ENCODE peak calls at places on chromosomes 3 and 15, in five cellular contexts. K, A, X, O and N are unnamed samples.

GRCh38 chr3:80770106-80771079 is 991.1 kb downstream of the GBE1 start:
- DNase-seq in O (peak), X (no peak), A (peak), K (no peak), N (no peak)

GRCh38 chr3:151367448-151367847 is 17.1 kb downstream of the P2RY12 start:
- DNase-seq in K (no peak), A (no peak), O (no peak), X (no peak), N (no peak)

GRCh38 chr15:31439328-31439727 is 112.7 kb downstream of the KLF13 start:
- DNase-seq in O (no peak), K (no peak), X (peak), A (no peak), N (peak)

GRCh38 chr3:12601072-12601471 is 44.2 kb downstream of the MKRN2 start:
- DNase-seq in K (no peak), O (no peak), A (peak), X (no peak), N (no peak)

GRCh38 chr15:45129651-45130129 is at the start of the genes DUOX1 and DUOXA1:
- DNase-seq in O (no peak), K (no peak), A (no peak), X (no peak), N (peak)

GRCh38 chr3:41598329-41598728 is 363.6 kb downstream of the ULK4 start:
- DNase-seq in X (no peak), K (no peak), A (no peak), O (no peak), N (no peak)

GRCh38 chr15:46660096-46660842 is 1025.4 kb downstream of the SQOR start:
- DNase-seq in K (no peak), X (no peak), O (no peak), A (no peak), N (no peak)

GRCh38 chr15:31280831-31281216 is 45.8 kb upstream of the KLF13 start:
- DNase-seq in K (no peak), A (no peak), O (no peak), X (no peak), N (no peak)

GRCh38 chr15:41940441-41940857 is 31.9 kb downstream of the EHD4 start:
- DNase-seq in O (peak), A (peak), X (no peak), K (no peak), N (no peak)

GRCh38 chr3:153165211-153165815 is 3.3 kb downstream of the RAP2B start:
- DNase-seq in A (peak), O (peak), K (no peak), X (no peak), N (no peak)

GRCh38 chr15:74036271-74037170 is 42.0 kb downstream of the PML start:
- DNase-seq in X (peak), A (peak), K (peak), O (peak), N (peak)

GRCh38 chr15:38127306-38127731 is 125.3 kb upstream of the SPRED1 start:
- DNase-seq in A (no peak), K (no peak), X (peak), O (peak), N (peak)

GRCh38 chr3:15319575-15319974 is 12.8 kb downstream of the SH3BP5 start:
- DNase-seq in A (peak), X (no peak), O (peak), K (no peak), N (peak)

GRCh38 chr15:77574521-77575202 is 58.0 kb downstream of the LINGO1 start:
- DNase-seq in A (no peak), K (no peak), X (no peak), O (no peak), N (no peak)

GRCh38 chr3:186251948-186252619 is 110.0 kb downstream of the DGKG start:
- DNase-seq in X (no peak), K (no peak), A (no peak), O (no peak), N (no peak)

GRCh38 chr3:12483364-12483763 is 916 bp upstream of the TSEN2 start:
- DNase-seq in O (peak), A (peak), X (no peak), K (no peak), N (peak)

GRCh38 chr3:182226995-182227394 is 515.3 kb downstream of the SOX2 start:
- DNase-seq in K (no peak), X (no peak), A (no peak), O (no peak), N (no peak)

GRCh38 chr3:171753025-171753472 is 57.2 kb downstream of the PLD1 start:
- DNase-seq in X (no peak), O (peak), K (no peak), A (peak), N (no peak)

GRCh38 chr3:53102601-53103147 is 27.6 kb downstream of the RFT1 start:
- DNase-seq in A (no peak), X (no peak), O (no peak), K (no peak), N (no peak)

GRCh38 chr3:34073961-34074360 is 275.5 kb downstream of the PDCD6IP start:
- DNase-seq in O (no peak), X (no peak), A (no peak), K (no peak), N (no peak)

GRCh38 chr15:48149858-48150257 is 28.2 kb downstream of the MYEF2 start:
- DNase-seq in X (no peak), O (peak), A (peak), K (peak), N (no peak)

GRCh38 chr3:5568451-5568850 is 380.9 kb downstream of the EDEM1 start:
- DNase-seq in X (peak), K (no peak), O (no peak), A (no peak), N (no peak)

GRCh38 chr3:5563537-5564277 is 376.2 kb downstream of the EDEM1 start:
- DNase-seq in O (no peak), A (no peak), K (no peak), X (no peak), N (no peak)

GRCh38 chr3:5564278-5564666 is 376.8 kb downstream of the EDEM1 start:
- DNase-seq in X (no peak), O (no peak), A (no peak), K (no peak), N (no peak)

GRCh38 chr3:5567113-5567512 is 379.6 kb downstream of the EDEM1 start:
- DNase-seq in A (no peak), K (no peak), X (no peak), O (no peak), N (no peak)

GRCh38 chr3:5565026-5565425 is 377.5 kb downstream of the EDEM1 start:
- DNase-seq in X (no peak), K (no peak), A (no peak), O (no peak), N (no peak)
- H3K4me3 ChIP-seq in X (no peak), K (no peak), A (no peak), O (no peak), N (no peak)

DNA sequence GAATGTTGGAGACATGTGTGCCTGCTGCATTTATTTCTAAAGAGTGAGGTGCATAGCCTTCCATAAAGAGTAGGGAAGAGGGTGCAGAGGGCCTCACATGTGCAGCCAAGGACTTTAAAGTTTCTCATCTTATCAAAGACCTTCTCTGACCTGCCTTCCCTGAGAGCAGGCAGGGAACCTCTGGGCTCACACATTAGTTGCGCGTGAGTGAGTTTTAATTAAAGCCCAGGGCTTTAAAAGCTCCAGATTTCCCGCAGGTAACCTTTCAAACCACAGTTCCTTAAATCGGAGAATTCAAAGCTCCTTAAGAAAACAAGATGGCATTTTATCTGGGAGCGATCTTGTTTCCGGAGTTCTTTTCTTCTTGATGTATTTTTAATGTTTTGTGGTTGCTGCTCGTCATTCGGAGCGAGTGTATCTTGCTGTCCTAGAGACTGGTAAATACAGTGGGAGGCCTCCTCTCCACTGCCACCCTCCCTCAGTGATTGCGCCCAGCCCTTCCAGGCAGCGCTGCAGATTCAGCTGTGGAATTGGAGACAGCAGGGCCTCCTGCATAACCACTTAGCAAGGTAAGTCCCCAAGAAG is 284.3 kb downstream of the CLSTN2 start:
- DNase-seq in K (no peak), O (no peak), X (no peak), A (no peak), N (no peak)
- TF ChIP-seq CTCF in K (no peak), O (no peak), X (no peak), A (no peak), N (no peak)

GRCh38 chr3:195847061-195847950 is 35.6 kb upstream of the MUC4 start:
- DNase-seq in X (peak), A (peak), O (peak), K (no peak), N (peak)
- H3K4me3 ChIP-seq in X (no peak), A (no peak), O (no peak), K (no peak), N (no peak)

GRCh38 chr3:31450345-31450744 is 82.4 kb upstream of the STT3B start:
- DNase-seq in O (no peak), K (no peak), X (no peak), A (no peak), N (no peak)

GRCh38 chr3:31448035-31448881 is 84.5 kb upstream of the STT3B start:
- DNase-seq in O (no peak), A (peak), K (no peak), X (peak), N (peak)

GRCh38 chr3:31446411-31446810 is 86.3 kb upstream of the STT3B start:
- DNase-seq in A (no peak), O (no peak), K (no peak), X (no peak), N (no peak)

GRCh38 chr3:31449318-31449717 is 83.4 kb upstream of the STT3B start:
- DNase-seq in O (no peak), X (no peak), K (no peak), A (no peak), N (no peak)

DNA sequence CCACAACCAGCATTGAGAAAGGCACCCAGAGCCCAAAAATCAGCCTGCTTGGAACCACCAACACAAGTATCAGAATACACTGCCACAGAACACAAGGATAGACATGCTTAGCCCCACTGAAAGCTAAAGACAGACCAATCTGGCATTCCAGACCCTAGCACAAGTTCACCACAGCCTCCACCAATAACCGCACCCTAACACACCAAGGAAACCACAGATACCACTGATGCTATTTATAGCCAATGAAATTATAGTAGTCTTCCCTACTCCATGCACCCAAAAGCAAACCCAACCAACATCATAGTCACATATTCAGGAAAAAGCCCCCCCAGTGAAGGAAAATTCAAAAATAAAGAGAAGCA is 83.9 kb upstream of the STT3B start:
- DNase-seq in O (no peak), K (no peak), X (no peak), A (no peak), N (no peak)
- TF ChIP-seq CTCF in O (no peak), K (no peak), X (no peak), A (no peak), N (no peak)

DNA sequence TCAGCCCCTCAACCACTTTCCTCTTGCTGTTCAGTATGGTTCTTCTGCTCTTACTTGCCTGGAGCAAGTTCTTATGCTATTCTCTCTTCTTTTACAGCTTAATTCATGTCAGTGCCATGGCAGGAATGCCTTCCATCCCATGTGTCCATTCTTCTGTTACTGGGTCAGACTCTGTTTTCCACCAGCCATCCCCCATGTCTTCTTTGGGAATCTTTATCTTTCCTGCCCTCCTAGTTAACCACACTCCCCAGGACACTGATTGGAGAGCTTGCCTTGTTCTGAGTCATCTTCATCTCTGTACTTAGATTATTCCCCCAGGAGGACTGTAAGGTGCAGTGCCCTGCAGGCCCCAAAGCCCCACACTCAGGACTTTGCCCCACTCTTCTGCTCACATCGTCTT is 3.5 kb downstream of the ABHD17C start:
- DNase-seq in O (peak), X (no peak), A (no peak), K (no peak), N (no peak)
- H3K4me3 ChIP-seq in O (no peak), X (no peak), A (peak), K (peak), N (no peak)

GRCh38 chr15:39599871-39600270 is 19.0 kb downstream of the THBS1 start:
- DNase-seq in A (peak), K (no peak), X (no peak), O (no peak), N (no peak)

GRCh38 chr15:39605146-39605545 is 24.3 kb downstream of the THBS1 start:
- DNase-seq in A (no peak), X (no peak), K (no peak), O (no peak), N (no peak)

GRCh38 chr15:39598186-39598850 is 17.4 kb downstream of the THBS1 start:
- DNase-seq in A (peak), X (no peak), K (no peak), O (no peak), N (no peak)

GRCh38 chr15:39598958-39599845 is 18.3 kb downstream of the THBS1 start:
- DNase-seq in A (peak), O (no peak), X (no peak), K (no peak), N (no peak)

GRCh38 chr15:39602143-39602542 is 21.3 kb downstream of the THBS1 start:
- DNase-seq in K (no peak), A (no peak), O (no peak), X (peak), N (no peak)
- TF ChIP-seq CTCF in K (peak), A (no peak), O (no peak), X (peak), N (no peak)